ENCODE peak calls at places on chromosome 12, in four cellular contexts. D is hepatocyte, A is bronchial epithelial cell, V is BE2C. E is an unnamed sample.

GRCh38 chr12:107131832-107132616 is 38.7 kb upstream of the CRY1 start:
- DNase-seq in D (peak; percentile 81), A (peak; percentile 65), V (peak; percentile 28), E (peak; percentile 74)

GRCh38 chr12:57738142-57738474 is 434 bp downstream of the AGAP2 start:
- DNase-seq in D (no peak), A (no peak), V (no peak), E (no peak)

GRCh38 chr12:103806807-103807206 is 34.2 kb downstream of the NT5DC3 start:
- DNase-seq in D (no peak), A (no peak), V (no peak), E (no peak)

GRCh38 chr12:107404981-107405380 is 280.6 kb upstream of the PWP1 start:
- DNase-seq in D (peak; percentile 30), A (peak; percentile 72), V (peak; percentile 43), E (peak; percentile 45)

GRCh38 chr12:116901612-116902011 is 9.1 kb upstream of the FBXW8 start:
- DNase-seq in D (no peak), A (no peak), V (no peak), E (no peak)

GRCh38 chr12:109385339-109386078 is 37.8 kb downstream of the MYO1H start:
- DNase-seq in D (peak; percentile 48), A (peak; percentile 65), V (no peak), E (peak; percentile 52)

GRCh38 chr12:82687020-82687951 is 580 bp downstream of the TMTC2 start:
- DNase-seq in D (peak; percentile 67), A (peak; percentile 60), V (peak; percentile 58), E (peak; percentile 58)

GRCh38 chr12:5232291-5232690 is 188.6 kb downstream of the KCNA5 start:
- DNase-seq in D (no peak), A (peak; percentile 17), V (no peak), E (no peak)

GRCh38 chr12:89135976-89136634 is 216.2 kb downstream of the DUSP6 start:
- DNase-seq in D (no peak), A (peak; percentile 92), V (no peak), E (no peak)

GRCh38 chr12:32183646-32184045 is 77.0 kb downstream of the BICD1 start:
- DNase-seq in D (no peak), A (no peak), V (no peak), E (peak; percentile 78)

GRCh38 chr12:130438711-130439110 is 101.0 kb downstream of the PIWIL1 start:
- DNase-seq in D (no peak), A (no peak), V (no peak), E (no peak)

GRCh38 chr12:101962486-101962885 is 85.1 kb downstream of the DRAM1 start:
- DNase-seq in D (no peak), A (peak; percentile 49), V (no peak), E (no peak)

GRCh38 chr12:66836623-66837310 is 157.9 kb upstream of the GRIP1 start:
- DNase-seq in D (no peak), A (no peak), V (no peak), E (no peak)

GRCh38 chr12:42789808-42790760 is 200.5 kb upstream of the PRICKLE1 start:
- DNase-seq in D (no peak), A (no peak), V (no peak), E (peak; percentile 27)

GRCh38 chr12:81010641-81011040 is 67.2 kb upstream of the ACSS3 start:
- DNase-seq in D (no peak), A (no peak), V (no peak), E (peak; percentile 68)

GRCh38 chr12:117885211-117885610 is 83.6 kb downstream of the KSR2 start:
- DNase-seq in D (no peak), A (no peak), V (no peak), E (no peak)

GRCh38 chr12:126139355-126139754 is 1074.1 kb downstream of the AACS start:
- DNase-seq in D (no peak), A (no peak), V (no peak), E (no peak)

DNA sequence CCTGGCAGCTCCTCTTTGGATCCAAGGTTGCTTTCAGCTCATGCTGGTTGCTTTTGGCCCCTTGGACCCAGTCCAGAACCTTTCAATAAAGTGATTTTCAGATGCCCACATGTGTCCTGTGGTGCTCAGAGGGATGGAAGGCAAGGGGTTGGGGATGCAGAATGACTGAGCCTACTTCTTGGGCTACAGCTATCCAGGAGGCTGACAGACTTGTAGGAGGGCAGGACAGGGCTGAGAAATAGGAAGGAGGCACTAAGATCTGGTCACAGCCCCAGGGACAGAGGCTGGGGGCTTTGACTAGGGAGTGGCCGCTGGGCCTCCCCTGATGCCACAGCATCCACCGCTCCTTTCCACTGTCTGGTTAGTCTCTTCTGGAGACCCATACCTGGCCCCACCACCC is 1.2 kb upstream of the HOXC11 start:
- DNase-seq in D (no peak), A (no peak), V (no peak), E (no peak)
- H3K27me3 ChIP-seq in D (peaks cover 98% of the 10 kb centered on the region), A (peaks cover 90% of the 10 kb centered on the region), V (peaks cover 23% of the 10 kb centered on the region), E (peaks cover 3% of the 10 kb centered on the region)

DNA sequence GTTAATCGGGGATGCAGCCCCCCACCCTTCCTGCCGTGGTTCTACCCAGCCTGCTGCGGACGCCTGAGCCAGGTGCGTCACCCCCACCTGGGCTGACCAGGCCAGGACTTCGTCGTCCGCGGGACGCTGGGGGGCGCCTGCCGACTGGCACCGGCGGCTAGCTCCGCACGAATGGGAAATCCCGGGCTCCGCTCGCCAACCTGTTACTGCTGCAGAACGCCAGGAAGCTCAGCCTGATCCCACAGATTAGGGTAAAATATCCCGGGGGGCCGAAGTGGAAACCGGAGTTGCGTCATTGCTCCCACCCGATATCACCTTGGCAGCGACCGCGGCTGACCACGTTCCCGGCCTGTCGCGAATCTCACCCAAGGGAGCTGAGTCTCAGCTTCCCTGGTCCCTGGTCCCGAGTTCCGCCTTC is 528 bp upstream of the VDR start:
- DNase-seq in D (peak; percentile 83), A (no peak), V (no peak), E (no peak)
- H3K27me3 ChIP-seq in D (peaks cover 8% of the 10 kb centered on the region), A (no peaks in the 10 kb centered on the region), V (peaks cover 64% of the 10 kb centered on the region), E (peaks cover 10% of the 10 kb centered on the region)

GRCh38 chr12:123388948-123389559 is 5.1 kb downstream of the KMT5A start:
- DNase-seq in D (no peak), A (no peak), V (peak; percentile 32), E (no peak)
- H3K27me3 ChIP-seq in D (no peaks in the 10 kb centered on the region), A (no peaks in the 10 kb centered on the region), V (no peaks in the 10 kb centered on the region), E (no peaks in the 10 kb centered on the region)

DNA sequence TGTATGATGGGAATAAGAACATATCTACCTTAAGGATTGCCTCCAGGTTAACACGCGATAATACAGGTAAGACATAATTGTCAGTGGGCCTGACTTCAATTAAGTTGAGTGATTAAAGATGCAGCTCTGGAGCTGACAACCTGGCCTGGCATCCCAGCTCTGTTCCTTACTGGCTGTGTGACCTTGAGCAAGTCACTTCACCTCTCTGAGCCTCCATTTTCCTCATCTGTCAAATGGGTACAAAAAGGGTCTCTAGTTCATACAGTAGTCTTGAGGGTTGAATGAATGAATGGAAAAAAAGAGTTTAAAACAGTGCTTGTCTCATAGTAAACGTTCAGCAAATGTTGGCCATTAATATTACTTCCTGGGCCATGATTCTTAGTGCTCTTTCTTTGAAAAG is 213.9 kb downstream of the PHETA1 start:
- DNase-seq in D (no peak), A (no peak), V (no peak), E (no peak)
- H3K27me3 ChIP-seq in D (no peaks in the 10 kb centered on the region), A (no peaks in the 10 kb centered on the region), V (no peaks in the 10 kb centered on the region), E (no peaks in the 10 kb centered on the region)

GRCh38 chr12:6608592-6609311 is 1.6 kb upstream of the CHD4 start:
- DNase-seq in D (no peak), A (no peak), V (peak; percentile 34), E (peak; percentile 35)
- H3K27me3 ChIP-seq in D (no peaks in the 10 kb centered on the region), A (no peaks in the 10 kb centered on the region), V (no peaks in the 10 kb centered on the region), E (no peaks in the 10 kb centered on the region)

GRCh38 chr12:49347307-49348237 is 884 bp downstream of the DNAJC22 start:
- DNase-seq in D (peak; percentile 94), A (peak; percentile 15), V (peak; percentile 89), E (peak; percentile 94)

GRCh38 chr12:49346659-49347306 is at the start of gene DNAJC22:
- DNase-seq in D (peak; percentile 73), A (peak; percentile 14), V (peak; percentile 52), E (peak; percentile 51)

GRCh38 chr12:49344486-49345047 is 2.1 kb upstream of the DNAJC22 start:
- DNase-seq in D (no peak), A (no peak), V (no peak), E (no peak)

GRCh38 chr12:49345048-49345839 is 1.4 kb upstream of the DNAJC22 start:
- DNase-seq in D (peak; percentile 70), A (no peak), V (peak; percentile 91), E (peak; percentile 60)

DNA sequence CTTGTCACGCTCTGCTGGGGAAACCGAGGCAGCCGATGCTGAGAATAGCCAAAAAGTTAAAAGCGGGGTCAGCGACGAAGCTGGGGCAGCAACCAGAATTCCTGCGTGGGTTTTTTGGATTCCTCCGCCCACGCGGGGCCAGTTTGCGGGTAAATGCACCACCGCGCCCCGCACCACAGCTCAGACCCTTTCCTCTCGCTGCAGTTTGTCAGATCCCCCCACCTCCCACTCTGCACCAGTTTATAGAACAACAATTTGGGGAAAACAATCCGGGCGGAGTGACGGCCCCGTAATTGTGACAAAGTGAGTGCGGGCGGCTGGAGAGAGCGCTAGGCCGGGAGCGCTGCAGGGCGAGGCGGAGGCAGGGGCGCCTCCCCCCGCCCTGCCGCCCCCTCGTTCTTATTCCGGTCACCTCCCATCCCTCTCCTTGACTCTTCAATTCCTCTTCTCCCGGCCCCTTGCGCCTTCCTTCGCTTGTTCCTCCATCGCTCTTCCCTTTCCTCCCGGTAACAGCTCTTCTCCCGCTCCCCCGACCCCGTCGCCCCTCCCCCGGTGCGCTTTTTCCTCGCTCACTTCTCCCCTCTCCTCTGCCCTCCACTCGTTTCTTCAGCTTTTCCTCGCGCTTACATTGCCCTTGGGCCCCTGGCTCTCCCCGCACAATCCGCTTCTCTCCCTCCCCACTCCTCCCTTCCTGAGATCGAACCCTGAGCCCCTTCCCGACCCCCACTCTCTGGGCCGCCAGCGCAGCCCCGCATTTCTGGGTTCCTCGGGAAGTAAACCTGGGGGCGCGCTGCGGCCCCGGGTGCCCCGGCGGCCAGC is 639 bp upstream of the DNAJC22 start:
- DNase-seq in D (peak; percentile 23), A (no peak), V (no peak), E (no peak)
- H3K27me3 ChIP-seq in D (peaks cover 61% of the 10 kb centered on the region), A (peaks cover 36% of the 10 kb centered on the region), V (peaks cover 20% of the 10 kb centered on the region), E (peaks cover 12% of the 10 kb centered on the region)

GRCh38 chr12:48979602-48980388 is 1.7 kb downstream of the WNT1 start:
- DNase-seq in D (no peak), A (no peak), V (no peak), E (no peak)
- H3K27me3 ChIP-seq in D (peaks cover 97% of the 10 kb centered on the region), A (peaks cover 63% of the 10 kb centered on the region), V (peaks cover 78% of the 10 kb centered on the region), E (no peaks in the 10 kb centered on the region)

GRCh38 chr12:113470871-113471618 is 626 bp downstream of the LHX5 start:
- DNase-seq in D (no peak), A (no peak), V (no peak), E (no peak)
- H3K27me3 ChIP-seq in D (peaks cover 100% of the 10 kb centered on the region), A (peaks cover 70% of the 10 kb centered on the region), V (peaks cover 100% of the 10 kb centered on the region), E (peaks cover 13% of the 10 kb centered on the region)

DNA sequence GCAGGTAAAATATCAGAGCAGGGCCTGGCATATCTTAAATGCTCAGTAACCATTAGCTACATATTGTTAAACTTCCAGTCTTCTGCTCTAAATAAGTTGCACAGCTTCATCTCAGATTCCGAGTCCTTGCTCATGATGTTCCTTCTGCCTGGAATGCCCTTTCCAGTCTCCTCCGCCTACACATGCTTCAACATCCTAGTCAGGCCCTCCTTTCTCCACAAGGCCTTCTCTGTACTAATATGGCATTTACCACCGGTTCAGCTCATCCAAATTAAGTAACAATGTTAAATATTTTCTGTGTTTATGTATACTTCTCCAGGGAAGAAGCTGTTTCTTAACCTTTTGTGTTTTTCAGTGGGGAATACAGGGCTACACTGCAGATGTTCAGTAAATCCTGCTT is 8.5 kb downstream of the DHH start:
- DNase-seq in D (no peak), A (no peak), V (no peak), E (no peak)
- H3K27me3 ChIP-seq in D (peaks cover 27% of the 10 kb centered on the region), A (peaks cover 17% of the 10 kb centered on the region), V (peaks cover 23% of the 10 kb centered on the region), E (no peaks in the 10 kb centered on the region)